ENCODE peak calls at places on chromosomes 3 and 15, in nine cellular contexts. One of them, this sample, is unnamed.

GRCh38 chr3:151203053-151203420 is at the start of gene GPR171:
- DNase-seq in K562: no peak
- DNase-seq in uterus: no peak
- DNase-seq in WERI-Rb-1: no peak
- DNase-seq in stomach: no peak
- DNase-seq in esophagus squamous epithelium: no peak
- DNase-seq in HepG2: no peak
- DNase-seq in fibroblast of lung: no peak
- DNase-seq in AG10803: no peak
- DNase-seq in this sample: no peak

GRCh38 chr3:147195896-147196295 is 210.4 kb downstream of the ZIC4 start:
- DNase-seq in K562: no peak
- DNase-seq in uterus: no peak
- DNase-seq in WERI-Rb-1: no peak
- DNase-seq in stomach: no peak
- DNase-seq in esophagus squamous epithelium: no peak
- DNase-seq in HepG2: no peak
- DNase-seq in fibroblast of lung: peak; percentile 21
- DNase-seq in AG10803: peak; percentile 19
- DNase-seq in this sample: peak; percentile 43

GRCh38 chr15:39248204-39248603 is 332.7 kb upstream of the THBS1 start:
- DNase-seq in K562: no peak
- DNase-seq in uterus: no peak
- DNase-seq in WERI-Rb-1: no peak
- DNase-seq in stomach: no peak
- DNase-seq in esophagus squamous epithelium: no peak
- DNase-seq in HepG2: peak; percentile 47
- DNase-seq in fibroblast of lung: peak; percentile 89
- DNase-seq in AG10803: peak; percentile 98
- DNase-seq in this sample: peak; percentile 73

GRCh38 chr3:172031957-172032356 is 7.4 kb upstream of the FNDC3B start:
- DNase-seq in K562: no peak
- DNase-seq in uterus: no peak
- DNase-seq in WERI-Rb-1: no peak
- DNase-seq in stomach: no peak
- DNase-seq in esophagus squamous epithelium: no peak
- DNase-seq in HepG2: no peak
- DNase-seq in fibroblast of lung: no peak
- DNase-seq in AG10803: no peak
- DNase-seq in this sample: no peak

GRCh38 chr3:154893813-154894212 is 186.3 kb upstream of the MME start:
- DNase-seq in K562: no peak
- DNase-seq in uterus: no peak
- DNase-seq in WERI-Rb-1: no peak
- DNase-seq in stomach: no peak
- DNase-seq in esophagus squamous epithelium: no peak
- DNase-seq in HepG2: no peak
- DNase-seq in fibroblast of lung: no peak
- DNase-seq in AG10803: no peak
- DNase-seq in this sample: no peak

GRCh38 chr15:68997930-68998777 is 16.3 kb upstream of the NOX5 start:
- DNase-seq in K562: no peak
- DNase-seq in uterus: no peak
- DNase-seq in WERI-Rb-1: no peak
- DNase-seq in stomach: no peak
- DNase-seq in esophagus squamous epithelium: no peak
- DNase-seq in HepG2: no peak
- DNase-seq in fibroblast of lung: no peak
- DNase-seq in AG10803: no peak
- DNase-seq in this sample: no peak

GRCh38 chr15:74184582-74185091 is 11.1 kb downstream of the ISLR start:
- DNase-seq in K562: no peak
- DNase-seq in uterus: no peak
- DNase-seq in WERI-Rb-1: no peak
- DNase-seq in stomach: no peak
- DNase-seq in esophagus squamous epithelium: no peak
- DNase-seq in HepG2: no peak
- DNase-seq in fibroblast of lung: no peak
- DNase-seq in AG10803: no peak
- DNase-seq in this sample: no peak

GRCh38 chr3:52067046-52067445 is 10.7 kb upstream of the DUSP7 start:
- DNase-seq in K562: no peak
- DNase-seq in uterus: no peak
- DNase-seq in WERI-Rb-1: no peak
- DNase-seq in stomach: no peak
- DNase-seq in esophagus squamous epithelium: no peak
- DNase-seq in HepG2: no peak
- DNase-seq in fibroblast of lung: no peak
- DNase-seq in AG10803: no peak
- DNase-seq in this sample: no peak

DNA sequence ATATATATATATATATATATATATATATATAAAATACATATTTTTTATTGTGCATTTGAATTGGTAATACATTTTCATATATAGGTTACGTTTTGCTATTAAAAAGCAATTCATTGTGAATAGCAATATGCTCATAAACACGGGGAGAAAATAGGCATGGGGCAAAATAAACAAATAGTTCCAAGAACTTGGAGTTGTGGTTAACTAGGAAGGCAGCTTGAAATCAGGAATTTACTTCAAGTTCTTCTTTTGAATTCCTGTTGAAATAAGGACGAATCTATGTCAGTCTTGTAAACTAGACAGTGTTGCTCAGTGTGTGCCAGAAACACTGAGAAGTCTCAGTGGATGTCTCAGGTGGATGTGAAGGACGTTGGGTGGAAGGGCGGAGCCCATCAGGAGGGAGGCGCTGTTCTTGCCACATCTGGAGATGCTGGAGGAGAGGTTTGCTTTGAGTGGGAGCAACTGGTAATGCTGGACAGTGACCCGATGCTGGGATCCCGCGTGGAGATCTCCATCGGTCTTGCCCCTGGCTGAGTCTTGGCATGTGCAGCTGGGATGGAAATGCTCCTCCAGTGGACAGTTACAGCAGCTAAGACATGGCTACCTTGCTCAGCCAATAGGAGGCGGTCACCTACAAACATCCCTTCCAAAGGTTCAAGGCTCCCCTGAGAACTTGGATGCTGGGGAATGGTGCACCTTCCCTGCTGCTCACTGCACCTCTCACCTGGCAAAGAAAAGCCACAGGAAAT is 2.5 kb downstream of the IL16 start:
- DNase-seq in K562: no peak
- DNase-seq in uterus: no peak
- DNase-seq in WERI-Rb-1: no peak
- DNase-seq in stomach: no peak
- DNase-seq in esophagus squamous epithelium: no peak
- DNase-seq in HepG2: no peak
- DNase-seq in fibroblast of lung: peak; percentile 12
- DNase-seq in AG10803: no peak
- DNase-seq in this sample: no peak
- TF ChIP-seq CTCF in K562: peak; percentile 91
- TF ChIP-seq CTCF in uterus: no peak
- TF ChIP-seq CTCF in WERI-Rb-1: peak; percentile 20
- TF ChIP-seq CTCF in stomach: no peak
- TF ChIP-seq CTCF in esophagus squamous epithelium: no peak
- TF ChIP-seq CTCF in HepG2: no peak
- TF ChIP-seq CTCF in fibroblast of lung: no peak
- TF ChIP-seq CTCF in AG10803: no peak
- TF ChIP-seq CTCF in this sample: no peak

GRCh38 chr3:138935864-138936762 is 10.8 kb downstream of the FOXL2 start:
- DNase-seq in K562: peak; percentile 86
- DNase-seq in uterus: peak; percentile 68
- DNase-seq in WERI-Rb-1: peak; percentile 83
- DNase-seq in stomach: peak; percentile 80
- DNase-seq in esophagus squamous epithelium: no peak
- DNase-seq in HepG2: peak; percentile 27
- DNase-seq in fibroblast of lung: peak; percentile 41
- DNase-seq in AG10803: peak; percentile 74
- DNase-seq in this sample: peak; percentile 58

GRCh38 chr3:138938056-138938876 is 8.7 kb downstream of the FOXL2 start:
- DNase-seq in K562: no peak
- DNase-seq in uterus: no peak
- DNase-seq in WERI-Rb-1: no peak
- DNase-seq in stomach: no peak
- DNase-seq in esophagus squamous epithelium: no peak
- DNase-seq in HepG2: no peak
- DNase-seq in fibroblast of lung: no peak
- DNase-seq in AG10803: no peak
- DNase-seq in this sample: no peak

GRCh38 chr3:138935505-138935863 is 11.5 kb downstream of the FOXL2 start:
- DNase-seq in K562: no peak
- DNase-seq in uterus: no peak
- DNase-seq in WERI-Rb-1: no peak
- DNase-seq in stomach: no peak
- DNase-seq in esophagus squamous epithelium: no peak
- DNase-seq in HepG2: no peak
- DNase-seq in fibroblast of lung: no peak
- DNase-seq in AG10803: no peak
- DNase-seq in this sample: no peak

GRCh38 chr3:138937690-138938055 is 9.3 kb downstream of the FOXL2 start:
- DNase-seq in K562: no peak
- DNase-seq in uterus: no peak
- DNase-seq in WERI-Rb-1: no peak
- DNase-seq in stomach: no peak
- DNase-seq in esophagus squamous epithelium: no peak
- DNase-seq in HepG2: no peak
- DNase-seq in fibroblast of lung: no peak
- DNase-seq in AG10803: no peak
- DNase-seq in this sample: no peak

DNA sequence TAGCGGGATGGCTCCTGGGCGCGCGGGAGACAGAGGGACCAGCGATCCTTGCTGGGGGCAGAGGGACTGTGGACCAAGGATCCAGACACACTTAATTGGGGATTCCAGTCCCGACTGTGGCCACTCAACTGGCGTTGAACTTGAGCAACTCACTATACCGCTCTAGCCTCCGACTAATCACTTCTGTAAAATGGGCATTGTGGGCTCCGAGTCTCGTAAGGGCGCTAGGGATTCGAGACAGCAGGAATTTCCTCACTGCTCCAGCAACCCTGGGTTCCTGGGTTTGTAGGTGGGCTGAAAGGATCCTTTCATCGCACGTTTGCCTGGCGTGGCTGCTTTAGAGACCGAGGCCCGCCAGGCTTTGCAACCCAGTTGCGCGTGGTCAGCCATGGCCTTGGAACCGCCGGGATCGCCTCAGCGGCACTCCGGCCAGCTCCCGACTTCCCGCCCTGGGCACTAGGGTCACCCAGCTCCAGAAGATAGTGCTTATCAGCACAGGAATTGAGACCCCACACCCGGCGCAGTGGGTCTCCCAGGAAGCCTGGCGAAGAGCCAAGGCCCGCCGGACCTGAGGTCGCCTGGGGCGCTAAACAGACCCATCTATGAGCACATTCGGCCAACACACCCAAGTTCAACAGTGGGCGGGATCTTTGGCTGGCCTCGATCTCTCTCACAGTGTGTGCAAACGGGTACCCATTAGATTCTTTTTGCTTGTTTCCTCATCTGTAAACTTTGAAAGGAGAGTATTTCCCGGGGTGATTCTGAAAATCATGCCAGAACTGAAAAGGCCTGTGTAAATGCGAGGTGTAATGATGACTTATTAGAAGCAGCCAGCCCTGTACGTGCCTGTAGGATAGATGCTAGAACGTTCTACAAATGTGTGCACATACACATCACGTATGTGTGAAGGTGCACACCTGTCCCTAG is 9.9 kb downstream of the FOXL2 start:
- DNase-seq in K562: no peak
- DNase-seq in uterus: no peak
- DNase-seq in WERI-Rb-1: no peak
- DNase-seq in stomach: no peak
- DNase-seq in esophagus squamous epithelium: no peak
- DNase-seq in HepG2: no peak
- DNase-seq in fibroblast of lung: no peak
- DNase-seq in AG10803: no peak
- DNase-seq in this sample: no peak
- H3K4me3 ChIP-seq in K562: no peak overlapping the region
- H3K4me3 ChIP-seq in uterus: peak overlapping the region; percentile 30
- H3K4me3 ChIP-seq in WERI-Rb-1: no peak overlapping the region
- H3K4me3 ChIP-seq in stomach: peak overlapping the region; percentile 41
- H3K4me3 ChIP-seq in esophagus squamous epithelium: no peak overlapping the region
- H3K4me3 ChIP-seq in HepG2: peak overlapping the region; percentile 71
- H3K4me3 ChIP-seq in fibroblast of lung: no peak overlapping the region
- H3K4me3 ChIP-seq in AG10803: peak overlapping the region; percentile 59
- H3K4me3 ChIP-seq in this sample: no peak overlapping the region

DNA sequence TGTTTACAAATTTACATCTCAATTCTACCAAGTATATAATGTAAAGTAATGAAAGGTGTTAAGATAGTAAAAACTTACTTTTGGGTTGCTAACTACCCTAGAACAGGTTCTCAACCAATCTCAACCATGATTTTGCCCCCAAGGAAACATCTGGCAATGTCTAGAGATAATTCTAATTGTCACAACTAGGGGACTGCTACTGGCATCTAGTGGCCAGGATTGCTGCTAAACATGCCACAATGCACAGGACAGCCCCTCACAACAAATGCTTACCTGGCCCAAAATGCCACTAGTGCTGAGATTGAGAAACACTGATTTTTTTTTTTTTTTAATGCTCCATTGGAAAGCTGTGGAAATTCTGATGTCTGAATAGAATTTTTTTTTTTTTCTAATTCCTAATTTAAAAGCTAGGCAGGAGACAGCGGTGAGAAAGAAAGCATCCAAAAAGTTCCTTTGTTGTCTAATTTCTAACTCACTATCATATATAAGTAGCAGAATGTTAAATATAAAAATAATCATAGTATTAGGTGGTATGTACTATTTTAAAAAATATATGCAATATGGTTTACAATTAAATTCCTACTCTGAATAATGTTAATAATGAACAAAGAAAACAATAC is 81.5 kb downstream of the TJP1 start:
- DNase-seq in K562: no peak
- DNase-seq in uterus: no peak
- DNase-seq in WERI-Rb-1: peak; percentile 39
- DNase-seq in stomach: no peak
- DNase-seq in esophagus squamous epithelium: no peak
- DNase-seq in HepG2: peak; percentile 8
- DNase-seq in fibroblast of lung: no peak
- DNase-seq in AG10803: no peak
- DNase-seq in this sample: no peak
- TF ChIP-seq CTCF in K562: peak; percentile 15
- TF ChIP-seq CTCF in uterus: no peak
- TF ChIP-seq CTCF in WERI-Rb-1: peak; percentile 65
- TF ChIP-seq CTCF in stomach: no peak
- TF ChIP-seq CTCF in esophagus squamous epithelium: no peak
- TF ChIP-seq CTCF in HepG2: peak; percentile 40
- TF ChIP-seq CTCF in fibroblast of lung: peak; percentile 7
- TF ChIP-seq CTCF in AG10803: peak; percentile 23
- TF ChIP-seq CTCF in this sample: no peak

GRCh38 chr3:64214002-64214696 is 11.1 kb downstream of the PRICKLE2 start:
- DNase-seq in K562: no peak
- DNase-seq in uterus: peak; percentile 80
- DNase-seq in WERI-Rb-1: no peak
- DNase-seq in stomach: peak; percentile 59
- DNase-seq in esophagus squamous epithelium: no peak
- DNase-seq in HepG2: no peak
- DNase-seq in fibroblast of lung: peak; percentile 94
- DNase-seq in AG10803: peak; percentile 82
- DNase-seq in this sample: peak; percentile 99

GRCh38 chr3:64215084-64215483 is 10.2 kb downstream of the PRICKLE2 start:
- DNase-seq in K562: no peak
- DNase-seq in uterus: no peak
- DNase-seq in WERI-Rb-1: no peak
- DNase-seq in stomach: no peak
- DNase-seq in esophagus squamous epithelium: no peak
- DNase-seq in HepG2: no peak
- DNase-seq in fibroblast of lung: no peak
- DNase-seq in AG10803: no peak
- DNase-seq in this sample: no peak

GRCh38 chr3:64214697-64215018 is 10.6 kb downstream of the PRICKLE2 start:
- DNase-seq in K562: no peak
- DNase-seq in uterus: peak; percentile 82
- DNase-seq in WERI-Rb-1: no peak
- DNase-seq in stomach: no peak
- DNase-seq in esophagus squamous epithelium: no peak
- DNase-seq in HepG2: no peak
- DNase-seq in fibroblast of lung: peak; percentile 32
- DNase-seq in AG10803: no peak
- DNase-seq in this sample: peak; percentile 70

GRCh38 chr3:64215559-64215958 is 9.7 kb downstream of the PRICKLE2 start:
- DNase-seq in K562: no peak
- DNase-seq in uterus: no peak
- DNase-seq in WERI-Rb-1: no peak
- DNase-seq in stomach: no peak
- DNase-seq in esophagus squamous epithelium: no peak
- DNase-seq in HepG2: no peak
- DNase-seq in fibroblast of lung: no peak
- DNase-seq in AG10803: no peak
- DNase-seq in this sample: no peak

GRCh38 chr3:64213224-64213893 is 11.9 kb downstream of the PRICKLE2 start:
- DNase-seq in K562: no peak
- DNase-seq in uterus: no peak
- DNase-seq in WERI-Rb-1: no peak
- DNase-seq in stomach: no peak
- DNase-seq in esophagus squamous epithelium: no peak
- DNase-seq in HepG2: no peak
- DNase-seq in fibroblast of lung: no peak
- DNase-seq in AG10803: no peak
- DNase-seq in this sample: peak; percentile 61
- H3K4me3 ChIP-seq in K562: no peak overlapping the region
- H3K4me3 ChIP-seq in uterus: no peak overlapping the region
- H3K4me3 ChIP-seq in WERI-Rb-1: no peak overlapping the region
- H3K4me3 ChIP-seq in stomach: no peak overlapping the region
- H3K4me3 ChIP-seq in esophagus squamous epithelium: no peak overlapping the region
- H3K4me3 ChIP-seq in HepG2: no peak overlapping the region
- H3K4me3 ChIP-seq in fibroblast of lung: peak overlapping the region; percentile 44
- H3K4me3 ChIP-seq in AG10803: peak overlapping the region; percentile 49
- H3K4me3 ChIP-seq in this sample: peak overlapping the region; percentile 60